ENCODE peak calls at places on chromosome 1, in seven cellular contexts. P is stimulated activated CD8-positive, alpha-beta memory T cell treated with anti-CD3 and anti-CD28 coated beads, Interleukin-4, amount 100 ng/mL, for 1 hour; S is LoVo; E is Right ventricle myocardium inferior; D is activated gamma-delta T cell treated with anti-CD3 and anti-CD28 coated beads, Interleukin-2, amount 50 U/mL, for 16 hours; J is body of pancreas; K is GM23338. M is an unnamed sample.

GRCh38 chr1:23083714-23084480 is 64.6 kb downstream of the KDM1A start:
- DNase-seq in P (no peak), S (no peak), E (peak; percentile 65), D (no peak), J (peak; percentile 24), K (no peak), M (no peak)

GRCh38 chr1:89260575-89261275 is 11.9 kb downstream of the GBP5 start:
- DNase-seq in P (no peak), S (no peak), E (no peak), D (no peak), J (no peak), K (no peak), M (no peak)

GRCh38 chr1:197779921-197780320 is 4.6 kb upstream of the DENND1B start:
- DNase-seq in P (no peak), S (no peak), E (no peak), D (no peak), J (no peak), K (no peak), M (no peak)

GRCh38 chr1:228842094-228842775 is 107.0 kb downstream of the RHOU start:
- DNase-seq in P (no peak), S (peak; percentile 54), E (no peak), D (no peak), J (peak; percentile 88), K (no peak), M (peak; percentile 66)

GRCh38 chr1:19664453-19665043 is at the start of gene HTR6:
- DNase-seq in P (no peak), S (peak; percentile 35), E (peak; percentile 53), D (peak; percentile 8), J (no peak), K (no peak), M (no peak)

GRCh38 chr1:54465351-54465811 is 59.2 kb upstream of the SSBP3 start:
- DNase-seq in P (no peak), S (no peak), E (no peak), D (no peak), J (no peak), K (no peak), M (no peak)

GRCh38 chr1:46691997-46692790 is 20.5 kb downstream of the TEX38 start:
- DNase-seq in P (no peak), S (no peak), E (no peak), D (no peak), J (peak; percentile 21), K (no peak), M (peak; percentile 38)

GRCh38 chr1:183270541-183271141 is 84.6 kb downstream of the LAMC2 start:
- DNase-seq in P (no peak), S (no peak), E (no peak), D (no peak), J (no peak), K (no peak), M (no peak)

GRCh38 chr1:234586892-234587445 is 23.0 kb downstream of the IRF2BP2 start:
- DNase-seq in P (no peak), S (no peak), E (no peak), D (no peak), J (no peak), K (no peak), M (no peak)

GRCh38 chr1:205438213-205439158 is 16.6 kb upstream of the LEMD1 start:
- DNase-seq in P (no peak), S (peak; percentile 16), E (peak; percentile 89), D (no peak), J (peak; percentile 89), K (peak; percentile 74), M (peak; percentile 76)

GRCh38 chr1:998905-999796 is 746 bp downstream of the HES4 start:
- DNase-seq in P (no peak), S (no peak), E (peak; percentile 71), D (no peak), J (peak; percentile 32), K (peak; percentile 53), M (no peak)

GRCh38 chr1:118154220-118154619 is 30.8 kb downstream of the SPAG17 start:
- DNase-seq in P (no peak), S (no peak), E (no peak), D (no peak), J (no peak), K (no peak), M (no peak)

GRCh38 chr1:53626576-53626975 is 112.4 kb downstream of the GLIS1 start:
- DNase-seq in P (no peak), S (no peak), E (no peak), D (no peak), J (no peak), K (no peak), M (no peak)

GRCh38 chr1:35192056-35192852 is 691 bp downstream of the SFPQ start:
- DNase-seq in P (peak; percentile 74), S (peak; percentile 80), E (peak; percentile 95), D (peak; percentile 87), J (peak; percentile 83), K (peak; percentile 89), M (peak; percentile 59)

GRCh38 chr1:147628441-147628840 is 41.9 kb downstream of the ACP6 start:
- DNase-seq in P (no peak), S (no peak), E (no peak), D (no peak), J (no peak), K (no peak), M (no peak)

GRCh38 chr1:162359523-162360236 is 17.0 kb downstream of the SPATA46 start:
- DNase-seq in P (no peak), S (no peak), E (no peak), D (no peak), J (no peak), K (no peak), M (no peak)

M was measured in pons.